ENCODE peak calls at places on chromosomes 5 and 9, in six cellular contexts. U is sigmoid colon, N is SK-N-SH, T is upper lobe of left lung, M is ovary, C is HepG2. J is an unnamed sample.

GRCh38 chr9:104854613-104855012 is 73.3 kb downstream of the ABCA1 start:
- DNase-seq in M (no peak), U (no peak), C (peak), N (no peak), T (no peak), J (no peak)

GRCh38 chr5:33936004-33936380 is 194 bp upstream of the RXFP3 start:
- DNase-seq in U (no peak), M (peak), T (peak), N (peak), C (no peak), J (peak)

GRCh38 chr5:757346-757930 is 27.1 kb downstream of the ZDHHC11B start:
- DNase-seq in N (no peak), T (peak), M (no peak), C (no peak), U (peak), J (peak)

GRCh38 chr5:58887721-58888409 is 305.0 kb downstream of the RAB3C start:
- DNase-seq in M (peak), C (no peak), U (peak), N (no peak), T (peak), J (no peak)

GRCh38 chr9:91433180-91433579 is 9.5 kb upstream of the NFIL3 start:
- DNase-seq in M (no peak), C (peak), U (no peak), N (peak), T (no peak), J (no peak)

GRCh38 chr5:17679597-17680187 is 45.4 kb downstream of the TAF11L14 start:
- DNase-seq in T (no peak), U (no peak), N (no peak), M (no peak), C (no peak), J (no peak)

GRCh38 chr5:67516959-67517358 is 320.4 kb upstream of the CD180 start:
- DNase-seq in C (no peak), N (no peak), T (peak), M (no peak), U (no peak), J (no peak)

GRCh38 chr9:1883004-1883403 is 132.1 kb upstream of the SMARCA2 start:
- DNase-seq in T (no peak), C (no peak), N (no peak), M (no peak), U (no peak), J (no peak)

GRCh38 chr5:134085411-134085810 is 29.1 kb upstream of the TCF7 start:
- DNase-seq in C (no peak), U (peak), T (no peak), N (no peak), M (no peak), J (no peak)

DNA sequence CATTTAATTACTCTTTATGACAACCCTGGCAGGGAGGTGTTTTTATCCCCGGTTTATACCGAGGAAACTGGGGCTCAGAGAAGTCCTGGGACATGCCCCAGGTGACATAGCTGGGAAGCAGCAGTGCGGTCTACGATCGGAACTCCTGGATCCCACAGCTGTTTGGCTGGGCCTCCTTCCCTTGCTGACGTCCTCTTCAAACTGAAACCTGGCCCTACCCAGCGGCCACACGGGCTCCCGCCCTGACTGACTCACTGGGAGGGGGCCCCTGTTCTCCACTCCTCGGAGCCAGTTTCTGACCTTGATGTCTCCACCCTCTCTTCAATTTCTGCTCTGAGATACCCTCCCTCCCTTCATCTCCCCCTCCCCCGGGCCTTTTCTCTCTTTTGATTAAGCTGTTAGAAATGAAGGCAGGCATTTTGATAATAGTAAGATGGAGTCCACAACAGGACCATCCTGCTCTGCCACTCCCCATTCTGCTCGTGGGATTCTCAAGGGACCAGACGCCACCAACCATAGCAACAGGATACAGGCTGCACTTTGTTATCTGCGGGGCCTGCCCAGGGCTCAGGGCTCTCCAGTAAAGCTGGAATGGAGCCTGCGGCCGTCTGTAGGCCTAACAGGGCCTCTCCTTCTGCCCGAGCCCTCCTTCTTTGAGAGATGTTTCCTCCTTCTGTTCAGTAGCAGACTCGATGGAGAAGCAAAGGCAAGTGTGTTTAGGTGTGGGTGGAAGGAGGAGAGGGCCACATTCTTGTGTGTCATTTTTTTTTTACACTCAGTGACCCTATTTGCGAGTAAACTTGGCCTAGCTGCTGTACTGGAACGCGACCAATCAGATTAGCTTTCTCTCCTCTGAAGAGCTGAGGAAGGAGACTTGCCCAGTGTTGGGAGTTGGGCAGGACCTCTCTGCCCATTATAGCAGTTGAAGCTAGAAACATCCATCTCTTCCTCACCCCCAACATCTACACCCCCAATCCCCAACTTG is 8.7 kb upstream of the EPB41L4B start:
- DNase-seq in N (peak), M (peak), T (peak), C (peak), U (peak), J (peak)
- H3K4me3 ChIP-seq in N (no peak), M (no peak), T (no peak), C (peak), U (no peak), J (no peak)

DNA sequence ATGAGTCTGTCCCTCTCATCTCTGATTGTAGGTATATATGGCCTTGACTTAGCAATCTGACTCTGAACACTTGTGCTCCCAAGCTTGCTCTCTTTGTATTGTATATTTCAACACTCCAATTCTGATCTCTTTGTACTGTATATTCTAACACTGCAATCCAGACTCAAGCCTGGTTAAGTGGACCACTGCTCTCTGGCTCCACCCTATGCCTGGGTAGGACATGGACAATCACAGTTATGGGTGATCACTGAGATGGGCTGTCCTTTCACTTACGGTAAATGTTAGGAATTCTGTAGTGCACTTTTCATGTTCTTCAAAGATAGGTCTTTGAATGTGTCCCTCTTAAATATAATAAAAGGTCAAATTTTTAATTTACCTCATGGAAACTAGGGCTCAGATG is 165.1 kb downstream of the TLR4 start:
- DNase-seq in T (no peak), C (no peak), U (no peak), N (no peak), M (no peak), J (no peak)
- TF ChIP-seq CTCF in T (no peak), C (no peak), U (no peak), N (no peak), M (no peak), J (no peak)

DNA sequence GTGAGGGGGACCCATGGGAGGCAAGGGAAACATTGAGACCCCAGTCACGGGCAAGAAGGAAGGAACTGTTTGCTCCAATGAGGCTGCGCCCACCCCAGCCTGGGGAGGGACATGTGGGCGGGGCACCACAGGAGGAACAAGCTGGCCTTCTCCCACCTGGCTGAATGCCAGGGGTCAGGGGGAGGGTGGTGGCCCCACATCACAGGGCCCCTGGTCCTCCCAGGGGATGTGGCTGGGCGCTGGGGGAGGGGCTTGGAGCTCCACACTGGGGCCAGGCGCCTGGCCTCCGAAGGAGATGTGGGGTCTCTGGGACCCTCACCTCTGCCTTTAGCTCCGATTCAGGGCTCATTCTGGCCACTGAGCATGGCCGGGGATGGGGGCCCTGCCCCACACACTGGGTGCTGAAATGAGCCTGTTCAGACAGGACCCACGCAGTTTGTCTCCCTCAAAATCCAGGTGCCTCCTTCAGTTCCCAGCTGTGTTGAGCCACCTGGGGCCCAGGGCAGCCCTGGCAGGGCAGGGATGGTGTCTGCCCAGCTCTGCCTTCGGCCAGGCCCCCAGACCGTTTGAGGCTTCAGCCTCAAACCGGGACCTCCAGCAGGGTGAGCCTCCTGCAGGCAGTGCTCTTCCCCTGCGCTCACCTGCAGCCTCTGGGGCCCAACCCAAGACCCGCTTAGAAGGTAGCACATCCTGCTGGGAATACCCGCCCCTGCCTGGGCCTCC is 33.2 kb upstream of the NOTCH1 start:
- DNase-seq in M (no peak), T (no peak), U (no peak), N (peak), C (no peak), J (no peak)
- TF ChIP-seq EP300 in M (no peak), T (no peak), U (no peak), N (no peak), C (no peak), J (no peak)

GRCh38 chr5:129905467-129906176 is 1.4 kb downstream of the CHSY3 start:
- DNase-seq in C (no peak), N (no peak), T (no peak), U (peak), M (no peak), J (no peak)
- H3K4me3 ChIP-seq in C (peak), N (no peak), T (peak), U (peak), M (peak), J (peak)